ENCODE peak calls at places on chromosomes 13 and 19, in five cellular contexts. One of them, this sample, is unnamed.

GRCh38 chr19:34504809-34505291 is 23.3 kb downstream of the WTIP start:
- DNase-seq in tibial nerve: no peak
- DNase-seq in stomach: no peak
- DNase-seq in IMR-90: no peak
- DNase-seq in esophagus muscularis mucosa: peak; percentile 42
- DNase-seq in this sample: peak; percentile 12

GRCh38 chr13:53822136-53822535 is 793.5 kb downstream of the OLFM4 start:
- DNase-seq in tibial nerve: no peak
- DNase-seq in stomach: no peak
- DNase-seq in IMR-90: no peak
- DNase-seq in esophagus muscularis mucosa: no peak
- DNase-seq in this sample: no peak

GRCh38 chr19:27675771-27676170 is 1537.2 kb downstream of the UQCRFS1 start:
- DNase-seq in tibial nerve: no peak
- DNase-seq in stomach: no peak
- DNase-seq in IMR-90: no peak
- DNase-seq in esophagus muscularis mucosa: no peak
- DNase-seq in this sample: no peak

GRCh38 chr19:17118957-17119356 is 43.4 kb downstream of the MYO9B start:
- DNase-seq in tibial nerve: no peak
- DNase-seq in stomach: no peak
- DNase-seq in IMR-90: no peak
- DNase-seq in esophagus muscularis mucosa: no peak
- DNase-seq in this sample: no peak

GRCh38 chr13:28499579-28499978 is 4.7 kb upstream of the FLT1 start:
- DNase-seq in tibial nerve: no peak
- DNase-seq in stomach: no peak
- DNase-seq in IMR-90: peak; percentile 74
- DNase-seq in esophagus muscularis mucosa: no peak
- DNase-seq in this sample: no peak

GRCh38 chr13:75724742-75725504 is 88.8 kb downstream of the LMO7 start:
- DNase-seq in tibial nerve: no peak
- DNase-seq in stomach: no peak
- DNase-seq in IMR-90: no peak
- DNase-seq in esophagus muscularis mucosa: no peak
- DNase-seq in this sample: no peak

GRCh38 chr13:102948006-102948405 is 102.2 kb downstream of the ERCC5 start:
- DNase-seq in tibial nerve: peak; percentile 12
- DNase-seq in stomach: no peak
- DNase-seq in IMR-90: no peak
- DNase-seq in esophagus muscularis mucosa: no peak
- DNase-seq in this sample: no peak

GRCh38 chr13:21075303-21076264 is 14.2 kb upstream of the LATS2 start:
- DNase-seq in tibial nerve: peak; percentile 28
- DNase-seq in stomach: peak; percentile 34
- DNase-seq in IMR-90: no peak
- DNase-seq in esophagus muscularis mucosa: no peak
- DNase-seq in this sample: no peak

GRCh38 chr13:31433201-31433600 is 233.4 kb downstream of the B3GLCT start:
- DNase-seq in tibial nerve: no peak
- DNase-seq in stomach: no peak
- DNase-seq in IMR-90: no peak
- DNase-seq in esophagus muscularis mucosa: no peak
- DNase-seq in this sample: no peak

GRCh38 chr13:21925720-21926119 is 254.8 kb downstream of the FGF9 start:
- DNase-seq in tibial nerve: no peak
- DNase-seq in stomach: no peak
- DNase-seq in IMR-90: no peak
- DNase-seq in esophagus muscularis mucosa: no peak
- DNase-seq in this sample: no peak

GRCh38 chr19:53012006-53012405 is 1.7 kb upstream of the ERVV-1 start:
- DNase-seq in tibial nerve: no peak
- DNase-seq in stomach: no peak
- DNase-seq in IMR-90: no peak
- DNase-seq in esophagus muscularis mucosa: no peak
- DNase-seq in this sample: no peak

DNA sequence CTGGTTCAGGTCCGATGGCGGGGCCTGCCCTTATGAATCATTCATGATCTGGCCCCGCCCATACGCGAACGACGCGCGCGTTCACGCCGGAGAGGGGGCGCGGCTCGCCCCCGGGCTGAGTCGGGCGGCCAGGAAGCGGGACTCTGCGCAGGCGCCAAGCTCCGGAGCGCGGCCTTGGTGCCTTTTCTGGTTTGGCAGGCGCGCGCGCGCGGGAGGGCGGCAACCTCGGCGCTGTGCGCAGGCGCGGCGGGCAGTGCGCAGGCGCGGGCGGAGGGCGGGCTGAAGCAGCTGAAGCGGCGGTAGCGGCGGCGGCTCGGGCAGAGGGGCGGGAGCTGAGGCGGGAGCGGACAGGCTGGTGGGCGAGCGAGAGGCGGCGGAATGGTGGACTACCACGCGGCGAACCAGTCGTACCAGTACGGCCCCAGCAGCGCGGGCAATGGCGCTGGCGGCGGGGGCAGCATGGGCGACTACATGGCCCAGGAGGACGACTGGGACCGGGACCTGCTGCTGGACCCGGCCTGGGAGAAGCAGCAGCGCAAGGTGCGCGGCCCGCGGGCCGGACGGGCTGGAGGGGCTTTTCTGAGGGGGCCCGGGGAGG is at the start of gene ACTN4:
- DNase-seq in tibial nerve: peak; percentile 97
- DNase-seq in stomach: peak; percentile 100
- DNase-seq in IMR-90: peak; percentile 94
- DNase-seq in esophagus muscularis mucosa: peak; percentile 99
- DNase-seq in this sample: peak; percentile 98
- TF ChIP-seq POLR2A in tibial nerve: peak; percentile 99
- TF ChIP-seq POLR2A in stomach: no peak
- TF ChIP-seq POLR2A in IMR-90: peak; percentile 98
- TF ChIP-seq POLR2A in esophagus muscularis mucosa: peak; percentile 96
- TF ChIP-seq POLR2A in this sample: peak; percentile 96

DNA sequence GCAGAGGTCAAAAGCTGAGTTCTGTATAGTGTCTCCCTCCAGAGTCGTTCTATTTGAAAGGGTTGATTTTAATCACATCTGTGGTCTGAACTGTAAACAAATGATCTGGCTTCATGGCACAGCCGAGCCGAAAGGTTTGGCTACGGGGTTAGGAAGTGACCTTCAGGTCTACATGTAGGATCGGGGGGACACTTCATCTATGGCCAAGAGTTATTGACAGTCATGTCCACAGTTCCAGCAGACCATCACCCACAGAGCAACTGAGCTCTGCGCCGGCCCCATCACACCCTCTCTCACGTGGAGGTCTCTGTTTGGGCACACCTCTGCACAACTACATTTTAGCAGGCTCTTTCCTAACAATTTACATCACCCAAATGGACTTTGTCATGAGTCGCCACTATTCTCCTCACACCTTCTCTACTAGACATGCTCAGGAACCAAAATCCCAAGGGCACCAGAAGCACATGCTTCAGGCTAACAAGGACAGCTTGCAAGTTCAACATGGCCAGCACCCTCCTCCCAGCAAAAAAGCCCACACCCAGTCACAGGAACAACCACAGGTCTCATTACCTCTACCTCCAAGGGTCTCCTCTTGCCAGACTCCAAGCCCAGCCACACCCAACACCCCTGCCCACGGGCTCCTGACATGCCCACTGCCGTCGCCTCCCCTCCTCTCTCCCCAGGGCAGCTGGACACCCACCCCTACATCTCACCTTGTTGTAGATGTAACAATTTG is 36.1 kb upstream of the EPHX3 start:
- DNase-seq in tibial nerve: no peak
- DNase-seq in stomach: no peak
- DNase-seq in IMR-90: no peak
- DNase-seq in esophagus muscularis mucosa: no peak
- DNase-seq in this sample: no peak
- H3K4me1 ChIP-seq in tibial nerve: peaks cover 15% of the 10 kb centered on the region
- H3K4me1 ChIP-seq in stomach: peaks cover 100% of the 10 kb centered on the region
- H3K4me1 ChIP-seq in IMR-90: peaks cover 31% of the 10 kb centered on the region
- H3K4me1 ChIP-seq in esophagus muscularis mucosa: peaks cover 95% of the 10 kb centered on the region
- H3K4me1 ChIP-seq in this sample: peaks cover 28% of the 10 kb centered on the region

GRCh38 chr19:32358311-32358710 is 12.9 kb downstream of the ZNF507 start:
- DNase-seq in tibial nerve: no peak
- DNase-seq in stomach: no peak
- DNase-seq in IMR-90: no peak
- DNase-seq in esophagus muscularis mucosa: no peak
- DNase-seq in this sample: no peak
- H3K27ac ChIP-seq in tibial nerve: no peak overlapping the region
- H3K27ac ChIP-seq in stomach: no peak overlapping the region
- H3K27ac ChIP-seq in IMR-90: no peak overlapping the region
- H3K27ac ChIP-seq in esophagus muscularis mucosa: no peak overlapping the region
- H3K27ac ChIP-seq in this sample: no peak overlapping the region

DNA sequence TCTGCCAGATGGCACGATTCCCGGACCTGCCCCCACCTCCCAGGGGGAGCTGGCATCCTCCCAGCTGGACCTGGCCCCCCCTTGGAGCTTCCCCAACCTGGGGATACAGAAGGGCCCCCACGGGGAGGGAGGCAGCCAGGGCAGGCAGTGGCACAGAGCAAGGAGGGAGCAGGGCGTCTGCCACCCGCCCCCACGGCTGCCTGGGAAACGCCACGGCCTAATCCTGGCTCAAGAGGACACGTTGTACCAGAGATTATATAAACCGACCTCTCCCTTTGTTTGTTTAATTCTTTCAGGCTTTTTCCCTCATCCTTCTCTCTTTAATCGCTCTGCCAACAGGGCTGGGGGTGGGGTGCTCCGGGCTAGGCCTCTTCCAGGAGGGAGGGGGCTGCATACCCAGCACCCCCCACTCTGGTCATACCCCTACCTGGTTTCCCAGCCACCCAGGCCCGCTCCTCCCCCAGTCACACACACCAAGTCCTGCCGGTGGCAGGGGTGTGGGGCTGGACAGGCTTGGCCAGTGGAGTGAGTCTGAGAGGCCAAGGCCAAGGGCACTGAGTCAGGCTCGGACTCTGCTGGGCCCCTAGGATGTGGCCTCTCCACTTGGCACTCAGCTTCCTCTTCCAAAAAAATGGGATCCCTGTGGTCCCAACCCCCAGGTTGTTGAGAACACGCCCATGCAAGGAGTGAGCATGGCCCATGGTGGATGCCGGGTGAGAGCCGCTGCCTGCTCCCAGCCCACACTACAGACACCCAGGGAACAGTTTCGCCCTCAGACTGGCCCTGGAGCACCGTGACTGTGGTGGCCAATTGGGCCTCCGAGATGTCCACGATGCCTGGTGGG is 29.5 kb upstream of the NFIC start:
- DNase-seq in tibial nerve: peak; percentile 72
- DNase-seq in stomach: peak; percentile 97
- DNase-seq in IMR-90: peak; percentile 48
- DNase-seq in esophagus muscularis mucosa: peak; percentile 97
- DNase-seq in this sample: peak; percentile 97
- TF ChIP-seq POLR2A in tibial nerve: no peak
- TF ChIP-seq POLR2A in stomach: no peak
- TF ChIP-seq POLR2A in IMR-90: no peak
- TF ChIP-seq POLR2A in esophagus muscularis mucosa: no peak
- TF ChIP-seq POLR2A in this sample: peak; percentile 13

GRCh38 chr19:1086618-1087017 is 8.6 kb downstream of the POLR2E start:
- DNase-seq in tibial nerve: no peak
- DNase-seq in stomach: no peak
- DNase-seq in IMR-90: no peak
- DNase-seq in esophagus muscularis mucosa: no peak
- DNase-seq in this sample: no peak

GRCh38 chr19:1089126-1089771 is 5.9 kb downstream of the POLR2E start:
- DNase-seq in tibial nerve: no peak
- DNase-seq in stomach: no peak
- DNase-seq in IMR-90: no peak
- DNase-seq in esophagus muscularis mucosa: no peak
- DNase-seq in this sample: no peak

GRCh38 chr19:1089891-1090290 is 5.3 kb downstream of the POLR2E start:
- DNase-seq in tibial nerve: no peak
- DNase-seq in stomach: no peak
- DNase-seq in IMR-90: no peak
- DNase-seq in esophagus muscularis mucosa: no peak
- DNase-seq in this sample: no peak

GRCh38 chr19:1087813-1088418 is 7.3 kb downstream of the POLR2E start:
- DNase-seq in tibial nerve: peak; percentile 72
- DNase-seq in stomach: no peak
- DNase-seq in IMR-90: no peak
- DNase-seq in esophagus muscularis mucosa: peak; percentile 95
- DNase-seq in this sample: no peak

DNA sequence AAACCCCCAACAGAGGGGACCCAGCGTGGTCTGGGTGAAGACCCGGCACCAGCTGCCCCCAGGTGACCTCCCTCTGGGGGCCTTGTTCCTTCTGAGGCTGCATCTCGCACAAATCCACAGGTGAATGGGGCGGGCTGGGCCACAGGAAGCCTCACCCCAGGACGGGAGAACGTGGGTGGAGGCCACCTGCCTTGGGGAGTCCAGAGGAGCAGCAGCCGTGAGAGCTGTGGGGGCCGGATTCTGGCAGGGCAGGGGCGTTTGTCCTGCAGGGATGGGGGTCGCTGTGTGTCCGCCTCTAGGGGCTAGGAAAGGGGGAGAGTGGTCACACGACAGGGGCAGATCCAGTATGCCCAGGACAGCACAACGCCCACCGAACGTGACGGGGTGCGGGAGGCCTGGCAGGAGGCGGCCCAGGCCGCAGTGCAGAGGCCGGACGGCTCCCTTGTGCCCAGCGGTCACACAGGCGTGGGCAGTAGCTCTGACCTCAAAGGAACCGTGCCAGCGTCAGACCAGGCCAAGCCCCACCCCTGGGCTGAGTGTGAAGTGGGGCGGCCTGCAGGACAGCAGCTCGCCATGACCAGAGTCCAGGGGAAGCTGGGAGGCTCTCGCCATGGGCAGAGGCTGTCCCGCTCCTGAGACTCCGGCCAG is 6.6 kb downstream of the POLR2E start:
- DNase-seq in tibial nerve: no peak
- DNase-seq in stomach: peak; percentile 47
- DNase-seq in IMR-90: no peak
- DNase-seq in esophagus muscularis mucosa: no peak
- DNase-seq in this sample: no peak
- H3K4me1 ChIP-seq in tibial nerve: no peaks in the 10 kb centered on the region
- H3K4me1 ChIP-seq in stomach: peaks cover 67% of the 10 kb centered on the region
- H3K4me1 ChIP-seq in IMR-90: no peaks in the 10 kb centered on the region
- H3K4me1 ChIP-seq in esophagus muscularis mucosa: peaks cover 38% of the 10 kb centered on the region
- H3K4me1 ChIP-seq in this sample: no peaks in the 10 kb centered on the region

GRCh38 chr13:97231832-97232201 is 9.7 kb downstream of the MBNL2 start:
- DNase-seq in tibial nerve: no peak
- DNase-seq in stomach: no peak
- DNase-seq in IMR-90: peak; percentile 81
- DNase-seq in esophagus muscularis mucosa: no peak
- DNase-seq in this sample: no peak
- H3K27ac ChIP-seq in tibial nerve: no peak overlapping the region
- H3K27ac ChIP-seq in stomach: peak overlapping the region; percentile 57
- H3K27ac ChIP-seq in IMR-90: peak overlapping the region; percentile 92
- H3K27ac ChIP-seq in esophagus muscularis mucosa: peak overlapping the region; percentile 13
- H3K27ac ChIP-seq in this sample: peak overlapping the region; percentile 3

DNA sequence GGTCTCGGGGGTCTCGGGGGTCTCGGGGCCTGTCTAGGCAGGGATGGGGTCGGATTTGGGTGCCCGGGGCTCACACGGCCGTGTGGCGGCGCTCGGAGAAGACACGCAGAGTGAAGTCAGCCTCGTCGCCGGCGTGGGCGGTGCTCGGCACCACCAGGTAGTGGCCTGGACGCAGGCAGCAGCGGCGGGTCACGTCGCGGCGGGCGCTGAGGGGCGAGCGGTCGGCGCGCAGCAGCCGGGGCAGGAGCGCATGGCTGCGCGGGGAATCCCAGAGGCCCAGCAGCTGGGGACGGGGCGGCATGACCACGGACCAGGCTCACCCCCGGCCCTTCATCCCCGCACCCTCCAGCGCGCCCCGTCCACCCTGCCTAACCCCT is 8.2 kb downstream of the CAPN12 start:
- DNase-seq in tibial nerve: no peak
- DNase-seq in stomach: peak; percentile 64
- DNase-seq in IMR-90: no peak
- DNase-seq in esophagus muscularis mucosa: no peak
- DNase-seq in this sample: no peak
- TF ChIP-seq POLR2A in tibial nerve: no peak
- TF ChIP-seq POLR2A in stomach: no peak
- TF ChIP-seq POLR2A in IMR-90: no peak
- TF ChIP-seq POLR2A in esophagus muscularis mucosa: no peak
- TF ChIP-seq POLR2A in this sample: no peak

This sample was measured in breast epithelium.